ENCODE peak calls at places on chromosomes 12 and 14, in seven cellular contexts. One of them, this sample, is unnamed.

GRCh38 chr12:68665016-68665569 is 21.7 kb upstream of the NUP107 start:
- DNase-seq in left ventricle myocardium inferior: no peak
- DNase-seq in BE2C: no peak
- DNase-seq in A549: no peak
- DNase-seq in transverse colon: no peak
- DNase-seq in HepG2: no peak
- DNase-seq in cardiac muscle cell: no peak
- DNase-seq in this sample: no peak

GRCh38 chr14:61476737-61477410 is 155.5 kb downstream of the PRKCH start:
- DNase-seq in left ventricle myocardium inferior: no peak
- DNase-seq in BE2C: peak
- DNase-seq in A549: peak
- DNase-seq in transverse colon: peak
- DNase-seq in HepG2: no peak
- DNase-seq in cardiac muscle cell: no peak
- DNase-seq in this sample: no peak

GRCh38 chr12:107447336-107447735 is 238.3 kb upstream of the PWP1 start:
- DNase-seq in left ventricle myocardium inferior: no peak
- DNase-seq in BE2C: no peak
- DNase-seq in A549: no peak
- DNase-seq in transverse colon: no peak
- DNase-seq in HepG2: no peak
- DNase-seq in cardiac muscle cell: no peak
- DNase-seq in this sample: no peak

GRCh38 chr14:55577229-55577628 is 2.8 kb upstream of the KTN1 start:
- DNase-seq in left ventricle myocardium inferior: no peak
- DNase-seq in BE2C: no peak
- DNase-seq in A549: no peak
- DNase-seq in transverse colon: no peak
- DNase-seq in HepG2: no peak
- DNase-seq in cardiac muscle cell: no peak
- DNase-seq in this sample: no peak

GRCh38 chr14:60226296-60226695 is 22.7 kb upstream of the PPM1A start:
- DNase-seq in left ventricle myocardium inferior: no peak
- DNase-seq in BE2C: no peak
- DNase-seq in A549: no peak
- DNase-seq in transverse colon: no peak
- DNase-seq in HepG2: no peak
- DNase-seq in cardiac muscle cell: no peak
- DNase-seq in this sample: no peak

GRCh38 chr14:89040438-89041244 is 216.2 kb downstream of the TTC8 start:
- DNase-seq in left ventricle myocardium inferior: peak
- DNase-seq in BE2C: peak
- DNase-seq in A549: peak
- DNase-seq in transverse colon: peak
- DNase-seq in HepG2: peak
- DNase-seq in cardiac muscle cell: peak
- DNase-seq in this sample: peak

GRCh38 chr12:54549774-54550451 is 512 bp downstream of the PDE1B start:
- DNase-seq in left ventricle myocardium inferior: no peak
- DNase-seq in BE2C: no peak
- DNase-seq in A549: no peak
- DNase-seq in transverse colon: no peak
- DNase-seq in HepG2: no peak
- DNase-seq in cardiac muscle cell: no peak
- DNase-seq in this sample: no peak

GRCh38 chr14:61561657-61562276 is 133.5 kb upstream of the HIF1A start:
- DNase-seq in left ventricle myocardium inferior: peak
- DNase-seq in BE2C: peak
- DNase-seq in A549: peak
- DNase-seq in transverse colon: peak
- DNase-seq in HepG2: peak
- DNase-seq in cardiac muscle cell: peak
- DNase-seq in this sample: no peak

GRCh38 chr14:56490379-56490778 is 89.2 kb upstream of the TMEM260 start:
- DNase-seq in left ventricle myocardium inferior: no peak
- DNase-seq in BE2C: no peak
- DNase-seq in A549: no peak
- DNase-seq in transverse colon: no peak
- DNase-seq in HepG2: peak
- DNase-seq in cardiac muscle cell: peak
- DNase-seq in this sample: no peak

GRCh38 chr12:130162267-130162666 is at the start of gene FZD10:
- DNase-seq in left ventricle myocardium inferior: peak
- DNase-seq in BE2C: no peak
- DNase-seq in A549: no peak
- DNase-seq in transverse colon: peak
- DNase-seq in HepG2: no peak
- DNase-seq in cardiac muscle cell: peak
- DNase-seq in this sample: peak

GRCh38 chr14:55689971-55690871 is 110.2 kb downstream of the KTN1 start:
- DNase-seq in left ventricle myocardium inferior: no peak
- DNase-seq in BE2C: no peak
- DNase-seq in A549: no peak
- DNase-seq in transverse colon: no peak
- DNase-seq in HepG2: no peak
- DNase-seq in cardiac muscle cell: no peak
- DNase-seq in this sample: no peak

GRCh38 chr12:97758102-97758501 is 295.5 kb downstream of the RMST start:
- DNase-seq in left ventricle myocardium inferior: no peak
- DNase-seq in BE2C: no peak
- DNase-seq in A549: no peak
- DNase-seq in transverse colon: no peak
- DNase-seq in HepG2: no peak
- DNase-seq in cardiac muscle cell: no peak
- DNase-seq in this sample: no peak

GRCh38 chr14:78598046-78598652 is 428.0 kb downstream of the NRXN3 start:
- DNase-seq in left ventricle myocardium inferior: peak
- DNase-seq in BE2C: peak
- DNase-seq in A549: peak
- DNase-seq in transverse colon: peak
- DNase-seq in HepG2: peak
- DNase-seq in cardiac muscle cell: peak
- DNase-seq in this sample: peak

GRCh38 chr12:14111230-14111865 is 129.9 kb upstream of the GRIN2B start:
- DNase-seq in left ventricle myocardium inferior: no peak
- DNase-seq in BE2C: peak
- DNase-seq in A549: peak
- DNase-seq in transverse colon: no peak
- DNase-seq in HepG2: peak
- DNase-seq in cardiac muscle cell: peak
- DNase-seq in this sample: no peak
- TF ChIP-seq CTCF in left ventricle myocardium inferior: no peak
- TF ChIP-seq CTCF in BE2C: peak
- TF ChIP-seq CTCF in A549: peak
- TF ChIP-seq CTCF in transverse colon: no peak
- TF ChIP-seq CTCF in HepG2: peak
- TF ChIP-seq CTCF in cardiac muscle cell: no peak
- TF ChIP-seq CTCF in this sample: peak

DNA sequence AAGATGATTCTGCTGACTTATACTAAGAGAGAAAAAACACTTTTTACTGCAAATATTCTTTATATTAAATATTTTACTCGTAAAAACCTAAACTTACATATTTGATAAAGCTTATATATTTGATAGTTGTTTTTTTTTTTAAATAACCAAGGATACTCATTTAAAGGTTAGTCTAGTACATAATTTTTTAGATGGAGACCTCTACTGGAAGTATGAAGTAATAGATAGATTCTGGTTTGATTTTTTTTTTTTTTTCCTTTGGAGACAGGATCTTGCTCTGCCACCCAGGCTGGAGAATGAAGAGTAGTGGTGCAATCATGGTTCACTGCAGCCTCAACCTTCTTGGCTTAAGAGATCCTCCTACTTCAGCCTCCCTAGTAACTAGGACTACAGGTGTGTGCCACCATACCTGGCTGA is 16.4 kb downstream of the ARID2 start:
- DNase-seq in left ventricle myocardium inferior: no peak
- DNase-seq in BE2C: no peak
- DNase-seq in A549: no peak
- DNase-seq in transverse colon: no peak
- DNase-seq in HepG2: no peak
- DNase-seq in cardiac muscle cell: no peak
- DNase-seq in this sample: no peak
- TF ChIP-seq CTCF in left ventricle myocardium inferior: peak
- TF ChIP-seq CTCF in BE2C: peak
- TF ChIP-seq CTCF in A549: peak
- TF ChIP-seq CTCF in transverse colon: peak
- TF ChIP-seq CTCF in HepG2: no peak
- TF ChIP-seq CTCF in cardiac muscle cell: peak
- TF ChIP-seq CTCF in this sample: peak

DNA sequence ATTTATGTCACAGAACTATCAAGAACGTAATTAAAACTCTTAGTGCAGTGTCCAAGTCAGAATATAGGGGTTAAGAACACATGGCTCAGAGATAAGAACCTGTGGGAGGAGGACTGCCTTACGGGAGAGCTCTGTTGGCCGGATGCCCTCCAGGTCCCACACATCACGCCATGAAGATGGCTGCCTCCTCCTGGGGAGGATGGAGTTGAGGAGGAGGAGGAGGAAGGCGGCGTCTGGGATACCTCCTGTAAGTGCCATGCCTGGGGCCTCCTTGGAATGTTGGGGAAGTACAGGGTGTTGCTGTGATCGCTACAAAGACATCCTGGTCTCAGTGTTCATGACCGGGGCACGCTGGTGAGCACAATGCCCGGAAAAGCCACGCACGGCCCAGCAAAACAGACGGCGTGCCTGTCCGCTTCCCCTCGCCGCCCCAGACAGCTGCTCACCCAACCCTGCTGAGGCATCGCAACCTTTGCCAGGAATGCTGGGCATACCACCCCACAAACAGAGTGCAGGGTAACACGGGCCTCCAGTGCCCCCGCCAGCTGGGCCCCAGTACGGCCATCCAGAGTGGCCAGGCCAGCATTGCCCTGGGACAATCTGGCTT is 28.7 kb upstream of the CD9 start:
- DNase-seq in left ventricle myocardium inferior: peak
- DNase-seq in BE2C: no peak
- DNase-seq in A549: no peak
- DNase-seq in transverse colon: no peak
- DNase-seq in HepG2: no peak
- DNase-seq in cardiac muscle cell: no peak
- DNase-seq in this sample: no peak
- TF ChIP-seq CTCF in left ventricle myocardium inferior: no peak
- TF ChIP-seq CTCF in BE2C: no peak
- TF ChIP-seq CTCF in A549: no peak
- TF ChIP-seq CTCF in transverse colon: no peak
- TF ChIP-seq CTCF in HepG2: no peak
- TF ChIP-seq CTCF in cardiac muscle cell: no peak
- TF ChIP-seq CTCF in this sample: no peak

GRCh38 chr12:30694412-30694955 is 1.2 kb downstream of the IPO8 start:
- DNase-seq in left ventricle myocardium inferior: no peak
- DNase-seq in BE2C: no peak
- DNase-seq in A549: no peak
- DNase-seq in transverse colon: no peak
- DNase-seq in HepG2: no peak
- DNase-seq in cardiac muscle cell: no peak
- DNase-seq in this sample: no peak

GRCh38 chr12:30696103-30696408 is 387 bp upstream of the IPO8 start:
- DNase-seq in left ventricle myocardium inferior: no peak
- DNase-seq in BE2C: no peak
- DNase-seq in A549: no peak
- DNase-seq in transverse colon: no peak
- DNase-seq in HepG2: no peak
- DNase-seq in cardiac muscle cell: no peak
- DNase-seq in this sample: no peak

GRCh38 chr12:30695327-30696102 is at the start of gene IPO8:
- DNase-seq in left ventricle myocardium inferior: peak
- DNase-seq in BE2C: peak
- DNase-seq in A549: peak
- DNase-seq in transverse colon: peak
- DNase-seq in HepG2: peak
- DNase-seq in cardiac muscle cell: peak
- DNase-seq in this sample: peak

GRCh38 chr12:30696486-30696885 is 817 bp upstream of the IPO8 start:
- DNase-seq in left ventricle myocardium inferior: no peak
- DNase-seq in BE2C: no peak
- DNase-seq in A549: no peak
- DNase-seq in transverse colon: no peak
- DNase-seq in HepG2: no peak
- DNase-seq in cardiac muscle cell: no peak
- DNase-seq in this sample: no peak

GRCh38 chr12:30694971-30695326 is 720 bp downstream of the IPO8 start:
- DNase-seq in left ventricle myocardium inferior: no peak
- DNase-seq in BE2C: peak
- DNase-seq in A549: peak
- DNase-seq in transverse colon: peak
- DNase-seq in HepG2: peak
- DNase-seq in cardiac muscle cell: peak
- DNase-seq in this sample: peak
- TF ChIP-seq CTCF in left ventricle myocardium inferior: no peak
- TF ChIP-seq CTCF in BE2C: no peak
- TF ChIP-seq CTCF in A549: no peak
- TF ChIP-seq CTCF in transverse colon: no peak
- TF ChIP-seq CTCF in HepG2: no peak
- TF ChIP-seq CTCF in cardiac muscle cell: no peak
- TF ChIP-seq CTCF in this sample: no peak

GRCh38 chr12:23504043-23504442 is 445.4 kb downstream of the SOX5 start:
- DNase-seq in left ventricle myocardium inferior: no peak
- DNase-seq in BE2C: no peak
- DNase-seq in A549: no peak
- DNase-seq in transverse colon: no peak
- DNase-seq in HepG2: no peak
- DNase-seq in cardiac muscle cell: no peak
- DNase-seq in this sample: no peak
- TF ChIP-seq CTCF in left ventricle myocardium inferior: no peak
- TF ChIP-seq CTCF in BE2C: no peak
- TF ChIP-seq CTCF in A549: no peak
- TF ChIP-seq CTCF in transverse colon: no peak
- TF ChIP-seq CTCF in HepG2: no peak
- TF ChIP-seq CTCF in cardiac muscle cell: no peak
- TF ChIP-seq CTCF in this sample: no peak

GRCh38 chr14:93034671-93034994 is 81.1 kb downstream of the ITPK1 start:
- DNase-seq in left ventricle myocardium inferior: no peak
- DNase-seq in BE2C: no peak
- DNase-seq in A549: no peak
- DNase-seq in transverse colon: no peak
- DNase-seq in HepG2: no peak
- DNase-seq in cardiac muscle cell: no peak
- DNase-seq in this sample: no peak
- TF ChIP-seq CTCF in left ventricle myocardium inferior: no peak
- TF ChIP-seq CTCF in BE2C: no peak
- TF ChIP-seq CTCF in A549: no peak
- TF ChIP-seq CTCF in transverse colon: no peak
- TF ChIP-seq CTCF in HepG2: no peak
- TF ChIP-seq CTCF in cardiac muscle cell: no peak
- TF ChIP-seq CTCF in this sample: no peak

DNA sequence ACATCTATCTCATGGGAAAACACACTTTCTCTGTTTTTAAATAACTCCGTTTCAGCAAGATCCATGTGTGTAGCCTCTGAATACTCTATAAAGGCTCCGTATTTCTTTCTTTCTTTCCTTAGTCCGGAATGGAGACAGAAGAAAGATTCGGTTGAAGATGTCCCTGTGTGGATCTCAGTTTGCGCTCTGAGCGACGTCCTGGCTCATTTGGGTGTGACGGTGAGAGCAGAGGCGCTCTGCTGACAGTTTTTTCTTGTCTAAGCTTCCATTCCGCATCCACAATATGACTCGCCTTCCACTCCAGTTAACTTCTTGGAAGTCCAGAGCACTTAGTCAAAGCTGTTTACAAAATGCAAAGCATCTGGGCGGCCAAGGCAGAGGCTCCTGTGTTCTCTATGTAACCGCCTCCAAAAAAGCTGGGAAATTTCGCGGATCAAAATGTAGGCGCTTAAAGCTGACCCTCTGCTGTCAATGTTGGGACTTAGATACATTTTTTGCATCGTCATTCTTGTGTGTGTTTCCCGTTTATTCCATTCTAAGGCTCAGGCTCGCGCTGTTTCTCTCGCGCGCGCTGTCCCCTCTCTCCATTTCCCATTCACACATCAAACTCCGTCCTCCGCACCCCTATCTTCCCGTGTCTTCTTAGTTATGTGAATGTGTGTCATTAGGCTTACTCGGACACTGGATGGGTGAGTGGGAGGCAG is 910 bp upstream of the FLRT2 start:
- DNase-seq in left ventricle myocardium inferior: no peak
- DNase-seq in BE2C: no peak
- DNase-seq in A549: no peak
- DNase-seq in transverse colon: no peak
- DNase-seq in HepG2: no peak
- DNase-seq in cardiac muscle cell: no peak
- DNase-seq in this sample: no peak
- TF ChIP-seq CTCF in left ventricle myocardium inferior: no peak
- TF ChIP-seq CTCF in BE2C: no peak
- TF ChIP-seq CTCF in A549: no peak
- TF ChIP-seq CTCF in transverse colon: no peak
- TF ChIP-seq CTCF in HepG2: no peak
- TF ChIP-seq CTCF in cardiac muscle cell: no peak
- TF ChIP-seq CTCF in this sample: no peak